ENCODE peak calls at places on chromosomes 4 and X, in eight cellular contexts. U is hepatocyte; L is left ventricle myocardium inferior; P is fibroblast of villous mesenchyme; I is fibroblast of pulmonary artery; G is tibial artery; Z is CD4-positive, CD25-positive, alpha-beta regulatory T cell; M is effector memory CD4-positive, alpha-beta T cell. W is an unnamed sample.

GRCh38 chr4:183360161-183360919 is 38.1 kb upstream of the CLDN24 start:
- DNase-seq in G (no peak), L (no peak), M (no peak), Z (no peak), I (peak; percentile 70), P (peak; percentile 33), U (no peak), W (no peak)

GRCh38 chrX:134174273-134174660 is 62.7 kb upstream of the CCDC160 start:
- DNase-seq in Z (no peak), P (no peak), L (no peak), M (no peak), I (no peak), U (no peak), G (no peak), W (no peak)

GRCh38 chr4:182465979-182466378 is 222.8 kb downstream of the TENM3 start:
- DNase-seq in L (no peak), U (no peak), P (no peak), I (no peak), Z (no peak), M (no peak), G (no peak), W (no peak)

GRCh38 chrX:130082244-130083106 is 27.8 kb downstream of the ELF4 start:
- DNase-seq in I (no peak), G (peak; percentile 49), M (peak; percentile 64), U (no peak), L (peak; percentile 29), Z (peak; percentile 74), P (peak; percentile 55), W (peak; percentile 92)

GRCh38 chr4:176988226-176988625 is 195.5 kb upstream of the VEGFC start:
- DNase-seq in G (no peak), M (no peak), Z (no peak), I (peak; percentile 93), P (peak; percentile 87), U (peak; percentile 55), L (no peak), W (no peak)

GRCh38 chr4:57462843-57463242 is 352.7 kb upstream of the IGFBP7 start:
- DNase-seq in U (peak; percentile 48), L (no peak), Z (no peak), M (no peak), P (no peak), G (no peak), I (no peak), W (no peak)

GRCh38 chrX:69133561-69134542 is 31.4 kb downstream of the PJA1 start:
- DNase-seq in I (peak; percentile 78), G (no peak), P (peak; percentile 80), Z (no peak), U (peak; percentile 56), L (no peak), M (no peak), W (no peak)

GRCh38 chrX:147183161-147183560 is 368.6 kb upstream of the CXorf51A start:
- DNase-seq in I (no peak), L (no peak), U (no peak), M (no peak), P (no peak), G (no peak), Z (no peak), W (no peak)

GRCh38 chr4:83010522-83011318 is at the start of gene LIN54:
- DNase-seq in G (peak; percentile 84), I (peak; percentile 79), P (peak; percentile 86), M (peak; percentile 81), L (peak; percentile 81), Z (peak; percentile 88), U (peak; percentile 84), W (peak; percentile 74)

GRCh38 chrX:152450076-152450475 is 1.0 kb downstream of the GABRA3 start:
- DNase-seq in L (no peak), M (no peak), G (no peak), I (no peak), P (no peak), Z (no peak), U (no peak), W (no peak)

GRCh38 chrX:38221391-38221929 is 789 bp upstream of the SRPX start:
- DNase-seq in I (no peak), G (no peak), U (no peak), P (no peak), Z (no peak), M (no peak), L (no peak), W (no peak)

GRCh38 chrX:104641176-104641575 is 75.2 kb downstream of the IL1RAPL2 start:
- DNase-seq in P (no peak), I (no peak), M (no peak), L (no peak), G (no peak), Z (no peak), U (no peak), W (no peak)

GRCh38 chr4:40446785-40447184 is 111.7 kb downstream of the CHRNA9 start:
- DNase-seq in I (no peak), G (no peak), P (no peak), M (no peak), Z (no peak), U (peak; percentile 44), L (no peak), W (peak; percentile 21)

GRCh38 chr4:26323807-26324206 is 3.0 kb downstream of the RBPJ start:
- DNase-seq in U (no peak), M (no peak), P (no peak), Z (no peak), I (peak; percentile 74), G (no peak), L (no peak), W (no peak)

GRCh38 chr4:152273343-152273742 is 262.5 kb downstream of the FBXW7 start:
- DNase-seq in U (no peak), M (no peak), G (no peak), Z (no peak), I (no peak), P (no peak), L (no peak), W (no peak)

GRCh38 chrX:15714529-15714928 is 23.5 kb upstream of the CA5B start:
- DNase-seq in M (no peak), P (no peak), U (no peak), Z (no peak), G (peak; percentile 19), L (peak; percentile 34), I (no peak), W (no peak)

GRCh38 chr4:186901850-186902249 is 178.2 kb upstream of the FAT1 start:
- DNase-seq in M (no peak), P (no peak), L (no peak), I (no peak), Z (no peak), G (no peak), U (no peak), W (no peak)

GRCh38 chr4:151025759-151026158 is 10.7 kb upstream of the LRBA start:
- DNase-seq in U (no peak), I (no peak), M (no peak), G (no peak), P (no peak), Z (no peak), L (no peak), W (no peak)

GRCh38 chr4:17577660-17578481 is 873 bp downstream of the LAP3 start:
- DNase-seq in P (peak; percentile 61), G (peak; percentile 47), L (peak; percentile 42), U (peak; percentile 61), Z (no peak), I (peak; percentile 7), M (no peak), W (peak; percentile 90)

GRCh38 chr4:30716671-30717207 is 3.4 kb upstream of the PCDH7 start:
- DNase-seq in U (peak; percentile 45), M (no peak), I (peak; percentile 39), P (peak; percentile 20), Z (no peak), G (no peak), L (no peak), W (no peak)

GRCh38 chrX:19627533-19627932 is 112.2 kb upstream of the MAP3K15 start:
- DNase-seq in M (peak; percentile 1), G (no peak), I (no peak), P (no peak), U (no peak), L (no peak), Z (no peak), W (no peak)
- H3K4me3 ChIP-seq in M (no peak overlapping the region), G (no peak overlapping the region), I (no peak overlapping the region), P (no peak overlapping the region), U (no peak overlapping the region), L (no peak overlapping the region), Z (no peak overlapping the region), W (no peak overlapping the region)

GRCh38 chrX:40173662-40174593 is 76.2 kb upstream of the BCOR start:
- DNase-seq in L (no peak), M (peak; percentile 42), U (peak; percentile 76), G (no peak), Z (peak; percentile 49), P (peak; percentile 25), I (no peak), W (no peak)
- H3K4me3 ChIP-seq in L (peak overlapping the region; percentile 74), M (peak overlapping the region; percentile 65), U (no peak overlapping the region), G (peak overlapping the region; percentile 81), Z (peak overlapping the region; percentile 83), P (no peak overlapping the region), I (no peak overlapping the region), W (no peak overlapping the region)

DNA sequence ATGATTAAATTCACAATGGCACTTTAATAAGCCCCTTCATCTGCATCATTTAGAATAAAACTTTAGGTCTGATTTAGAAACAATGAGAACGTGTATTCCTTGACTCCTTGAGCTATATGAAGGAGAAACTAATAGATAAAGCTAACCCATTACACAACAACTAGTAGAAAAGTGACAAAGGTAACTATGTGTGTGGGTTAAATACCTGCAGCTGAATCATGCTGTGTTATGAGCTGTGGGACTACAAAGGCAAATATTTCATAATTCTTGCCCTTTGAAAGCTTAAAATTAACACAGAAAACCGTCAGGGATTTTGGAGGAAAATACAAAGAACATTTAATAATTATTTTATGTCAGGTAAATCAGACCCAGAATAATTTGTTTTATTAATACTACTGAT is 886 bp upstream of the NDP start:
- DNase-seq in G (no peak), Z (no peak), I (no peak), L (no peak), U (no peak), P (no peak), M (no peak), W (no peak)
- H3K4me3 ChIP-seq in G (no peak overlapping the region), Z (no peak overlapping the region), I (no peak overlapping the region), L (no peak overlapping the region), U (no peak overlapping the region), P (no peak overlapping the region), M (no peak overlapping the region), W (no peak overlapping the region)

GRCh38 chrX:154750301-154751120 is at the start of gene GAB3:
- DNase-seq in Z (peak; percentile 34), I (peak; percentile 33), M (peak; percentile 29), G (no peak), L (peak; percentile 52), U (peak; percentile 47), P (no peak), W (no peak)

GRCh38 chrX:154751121-154751668 is 318 bp upstream of the GAB3 start:
- DNase-seq in Z (peak; percentile 10), G (no peak), I (no peak), M (no peak), P (no peak), U (no peak), L (no peak), W (no peak)

GRCh38 chrX:154749856-154750255 is 1.0 kb downstream of the GAB3 start:
- DNase-seq in M (no peak), Z (no peak), P (no peak), G (no peak), L (no peak), U (no peak), I (peak; percentile 40), W (no peak)

GRCh38 chrX:154748712-154749339 is 2.1 kb downstream of the GAB3 start:
- DNase-seq in M (no peak), Z (peak; percentile 60), U (peak; percentile 52), P (peak; percentile 56), L (no peak), I (peak; percentile 67), G (no peak), W (peak; percentile 24)

GRCh38 chrX:154751669-154752271 is 893 bp upstream of the GAB3 start:
- DNase-seq in U (no peak), P (no peak), M (no peak), G (no peak), I (no peak), Z (no peak), L (no peak), W (no peak)
- H3K4me3 ChIP-seq in U (no peak overlapping the region), P (no peak overlapping the region), M (no peak overlapping the region), G (no peak overlapping the region), I (no peak overlapping the region), Z (peak overlapping the region; percentile 44), L (peak overlapping the region; percentile 76), W (no peak overlapping the region)